ENCODE peak calls at places on chromosomes 16 and 17, in eight cellular contexts. A, S, N, B, Q, O, T and D are unnamed samples.

GRCh38 chr17:61416540-61417363 is 17.1 kb downstream of the TBX2 start:
- DNase-seq in Q (peak; percentile 73), O (peak; percentile 57), N (peak; percentile 52), S (peak; percentile 92), T (peak; percentile 61), A (peak; percentile 87), B (peak; percentile 87), D (no peak)

GRCh38 chr16:83335076-83335475 is 472.7 kb upstream of the HSBP1 start:
- DNase-seq in A (no peak), N (no peak), T (no peak), B (no peak), S (no peak), Q (no peak), O (no peak), D (no peak)

GRCh38 chr17:7289256-7290032 is 5.0 kb downstream of the YBX2 start:
- DNase-seq in Q (no peak), N (no peak), S (no peak), B (no peak), T (no peak), A (no peak), O (no peak), D (no peak)

GRCh38 chr16:54503436-54503835 is 216.8 kb upstream of the IRX3 start:
- DNase-seq in N (no peak), B (peak; percentile 22), T (no peak), S (no peak), A (no peak), O (no peak), Q (no peak), D (no peak)

GRCh38 chr17:44049294-44050080 is 17.0 kb downstream of the LSM12 start:
- DNase-seq in S (peak; percentile 99), B (no peak), Q (no peak), A (no peak), T (no peak), O (no peak), N (no peak), D (no peak)

GRCh38 chr17:61303334-61304096 is 96.1 kb upstream of the TBX2 start:
- DNase-seq in T (no peak), O (no peak), N (no peak), A (no peak), S (no peak), Q (no peak), B (no peak), D (no peak)

GRCh38 chr17:34579017-34579946 is at the start of gene TMEM132E:
- DNase-seq in A (no peak), B (no peak), Q (peak; percentile 54), T (peak; percentile 75), S (peak; percentile 4), O (peak; percentile 47), N (peak; percentile 62), D (no peak)

GRCh38 chr16:89761304-89761922 is 40.1 kb downstream of the ZNF276 start:
- DNase-seq in S (no peak), T (no peak), A (no peak), N (no peak), Q (no peak), B (no peak), O (no peak), D (no peak)

GRCh38 chr17:17141860-17142552 is 64.1 kb downstream of the PLD6 start:
- DNase-seq in N (peak; percentile 51), A (peak; percentile 25), T (peak; percentile 34), S (no peak), O (peak; percentile 73), B (peak; percentile 67), Q (no peak), D (no peak)

GRCh38 chr16:4486126-4486893 is 10.1 kb downstream of the HMOX2 start:
- DNase-seq in Q (no peak), O (no peak), T (no peak), N (no peak), B (no peak), S (peak; percentile 28), A (no peak), D (no peak)

GRCh38 chr16:30977502-30977901 is 7.5 kb upstream of the HSD3B7 start:
- DNase-seq in T (no peak), N (no peak), Q (no peak), S (no peak), O (no peak), B (no peak), A (no peak), D (no peak)

GRCh38 chr16:48384982-48385271 is 286 bp downstream of the SIAH1 start:
- DNase-seq in S (no peak), O (no peak), Q (no peak), N (no peak), A (no peak), B (peak; percentile 48), T (no peak), D (no peak)